ENCODE peak calls at places on chromosome 17, in six cellular contexts. U, B, M, K, X and O are unnamed samples.

GRCh38 chr17:57957886-57958285 is 2.7 kb upstream of the CUEDC1 start:
- DNase-seq in U (no peak), B (no peak), M (no peak), K (no peak), X (peak), O (no peak)

GRCh38 chr17:81995463-81996231 is 18.2 kb downstream of the ASPSCR1 start:
- DNase-seq in U (no peak), B (no peak), M (no peak), K (no peak), X (peak), O (peak)

GRCh38 chr17:13833921-13834320 is 232.2 kb upstream of the HS3ST3A1 start:
- DNase-seq in U (peak), B (no peak), M (no peak), K (no peak), X (no peak), O (no peak)

GRCh38 chr17:40958086-40958953 is 8.4 kb downstream of the KRT39 start:
- DNase-seq in U (no peak), B (no peak), M (peak), K (no peak), X (no peak), O (no peak)

GRCh38 chr17:58677204-58677880 is 14.5 kb downstream of the TEX14 start:
- DNase-seq in U (peak), B (no peak), M (no peak), K (peak), X (no peak), O (no peak)

GRCh38 chr17:68288375-68288774 is 2.6 kb downstream of the SLC16A6 start:
- DNase-seq in U (no peak), B (no peak), M (peak), K (peak), X (no peak), O (no peak)

GRCh38 chr17:78316867-78317816 is 42.7 kb downstream of the SOCS3 start:
- DNase-seq in U (peak), B (no peak), M (peak), K (peak), X (peak), O (peak)

GRCh38 chr17:58233547-58233946 is 4.8 kb upstream of the LPO start:
- DNase-seq in U (no peak), B (no peak), M (no peak), K (no peak), X (no peak), O (no peak)

GRCh38 chr17:33049781-33050414 is 58.3 kb downstream of the SPACA3 start:
- DNase-seq in U (peak), B (peak), M (peak), K (peak), X (peak), O (peak)

GRCh38 chr17:57919912-57920311 is 35.3 kb downstream of the CUEDC1 start:
- DNase-seq in U (no peak), B (no peak), M (no peak), K (no peak), X (no peak), O (no peak)

GRCh38 chr17:17032131-17032692 is 10.0 kb upstream of the MPRIP start:
- DNase-seq in U (peak), B (no peak), M (no peak), K (peak), X (no peak), O (no peak)

GRCh38 chr17:28948873-28949184 is 2.5 kb downstream of the PHF12 start:
- DNase-seq in U (peak), B (peak), M (no peak), K (no peak), X (no peak), O (peak)

GRCh38 chr17:39462644-39463375 is 1.5 kb downstream of the CDK12 start:
- DNase-seq in U (peak), B (no peak), M (no peak), K (peak), X (peak), O (no peak)

GRCh38 chr17:15133826-15134225 is 131.3 kb downstream of the PMP22 start:
- DNase-seq in U (no peak), B (no peak), M (no peak), K (no peak), X (no peak), O (no peak)

GRCh38 chr17:55677449-55677848 is 45.2 kb downstream of the TMEM100 start:
- DNase-seq in U (no peak), B (no peak), M (no peak), K (no peak), X (no peak), O (no peak)

GRCh38 chr17:73644145-73645049 is at the start of gene SDK2:
- DNase-seq in U (no peak), B (peak), M (peak), K (peak), X (peak), O (no peak)

GRCh38 chr17:36911007-36911406 is 26.3 kb upstream of the LHX1 start:
- DNase-seq in U (no peak), B (no peak), M (no peak), K (no peak), X (no peak), O (no peak)

GRCh38 chr17:66271512-66271911 is 30.9 kb upstream of the PRKCA start:
- DNase-seq in U (no peak), B (no peak), M (no peak), K (no peak), X (no peak), O (no peak)

GRCh38 chr17:42904110-42904469 is 3.5 kb downstream of the G6PC1 start:
- DNase-seq in U (no peak), B (no peak), M (no peak), K (no peak), X (no peak), O (no peak)

GRCh38 chr17:51638909-51639308 is 378.6 kb downstream of the UTP18 start:
- DNase-seq in U (no peak), B (no peak), M (no peak), K (no peak), X (no peak), O (no peak)

GRCh38 chr17:47860396-47860795 is 9.4 kb upstream of the SP6 start:
- DNase-seq in U (no peak), B (no peak), M (no peak), K (no peak), X (no peak), O (no peak)

GRCh38 chr17:27343972-27344607 is 50.2 kb downstream of the WSB1 start:
- DNase-seq in U (no peak), B (no peak), M (no peak), K (no peak), X (no peak), O (no peak)

GRCh38 chr17:31413871-31414589 is 22.6 kb downstream of the RAB11FIP4 start:
- DNase-seq in U (peak), B (peak), M (peak), K (peak), X (no peak), O (no peak)

GRCh38 chr17:45021607-45022287 is 29.7 kb downstream of the DCAKD start:
- DNase-seq in U (peak), B (peak), M (peak), K (peak), X (peak), O (peak)

GRCh38 chr17:13008461-13008860 is 9.4 kb downstream of the ELAC2 start:
- DNase-seq in U (no peak), B (no peak), M (no peak), K (no peak), X (no peak), O (no peak)

GRCh38 chr17:42403150-42403549 is 14.9 kb upstream of the STAT3 start:
- DNase-seq in U (no peak), B (no peak), M (no peak), K (no peak), X (peak), O (peak)

GRCh38 chr17:72142614-72143013 is 21.8 kb downstream of the SOX9 start:
- DNase-seq in U (no peak), B (no peak), M (no peak), K (no peak), X (no peak), O (peak)

GRCh38 chr17:72572604-72573491 is 452.0 kb downstream of the SOX9 start:
- DNase-seq in U (peak), B (no peak), M (no peak), K (peak), X (no peak), O (no peak)

GRCh38 chr17:83106036-83106577 is 26.7 kb downstream of the METRNL start:
- DNase-seq in U (no peak), B (no peak), M (no peak), K (no peak), X (no peak), O (no peak)

GRCh38 chr17:79002291-79002690 is 7.3 kb downstream of the CANT1 start:
- DNase-seq in U (no peak), B (no peak), M (no peak), K (no peak), X (no peak), O (no peak)

GRCh38 chr17:29295420-29295819 is 1.5 kb upstream of the NUFIP2 start:
- DNase-seq in U (no peak), B (no peak), M (no peak), K (no peak), X (no peak), O (no peak)

GRCh38 chr17:28874750-28875149 is 19.9 kb downstream of the ERAL1 start:
- DNase-seq in U (no peak), B (no peak), M (no peak), K (no peak), X (no peak), O (no peak)

DNA sequence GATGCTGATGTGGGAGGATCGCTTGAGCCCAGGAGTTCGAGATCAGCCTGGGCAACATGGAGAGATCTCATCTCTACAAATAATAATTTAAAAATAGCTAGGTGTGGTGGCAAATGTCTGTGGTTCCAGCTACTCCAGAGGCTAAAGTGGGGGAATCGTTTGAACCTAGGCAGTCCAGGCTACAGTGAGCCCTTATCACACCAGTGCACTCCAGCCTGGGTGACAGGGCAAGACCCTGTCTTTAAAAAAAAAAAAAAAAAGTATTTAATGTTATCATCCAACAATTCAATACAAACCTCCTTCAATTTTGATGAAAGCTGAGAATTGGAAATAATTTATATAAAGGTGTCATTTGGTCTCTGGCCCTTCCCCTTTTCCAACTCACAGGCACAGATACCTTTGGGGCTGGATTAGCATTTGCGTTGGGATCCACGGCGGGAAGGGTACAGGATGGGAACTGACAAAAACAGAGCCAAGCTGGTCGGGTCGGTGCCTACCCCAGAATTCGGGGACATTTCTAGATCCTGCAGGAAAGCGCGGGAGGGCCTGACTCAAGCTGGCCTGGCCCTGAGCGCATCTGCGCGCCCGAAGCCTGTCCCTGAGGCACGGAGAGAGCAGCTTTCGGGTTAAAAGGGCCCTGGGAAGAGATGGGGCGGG is 860 bp upstream of the DCAF7 start:
- DNase-seq in U (no peak), B (no peak), M (no peak), K (no peak), X (no peak), O (no peak)
- H3K4ac ChIP-seq in U (peak), B (no peak), M (peak), K (peak), X (peak), O (no peak)

DNA sequence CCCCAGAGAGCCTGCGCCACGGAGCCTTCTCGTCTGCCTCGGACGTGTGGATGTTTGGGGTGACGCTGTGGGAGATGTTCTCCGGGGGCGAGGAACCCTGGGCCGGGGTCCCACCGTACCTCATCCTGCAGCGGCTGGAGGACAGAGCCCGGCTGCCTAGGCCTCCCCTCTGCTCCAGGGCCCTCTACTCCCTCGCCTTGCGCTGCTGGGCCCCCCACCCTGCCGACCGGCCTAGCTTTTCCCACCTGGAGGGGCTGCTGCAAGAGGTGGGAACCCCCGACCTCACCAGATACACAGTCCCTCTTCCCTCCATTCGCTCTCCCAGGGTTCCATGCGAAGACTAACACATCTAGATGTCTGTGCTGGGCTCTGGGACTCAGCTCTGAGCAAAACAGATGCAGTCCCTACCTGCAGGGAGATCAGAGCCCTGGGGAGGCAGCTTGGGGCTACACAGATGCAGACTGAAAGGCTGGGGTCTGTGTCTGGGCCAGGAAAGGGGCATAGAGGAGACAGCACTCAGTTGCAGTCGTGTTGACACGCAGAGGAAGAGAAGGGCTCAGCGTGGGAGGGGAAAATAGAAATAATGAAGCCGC is 3.7 kb downstream of the TNK1 start:
- DNase-seq in U (no peak), B (no peak), M (no peak), K (no peak), X (no peak), O (no peak)
- H2AFZ ChIP-seq in U (peak), B (peak), M (no peak), K (no peak), X (no peak), O (no peak)

GRCh38 chr17:49021095-49021767 is 24.0 kb downstream of the IGF2BP1 start:
- DNase-seq in U (peak), B (no peak), M (no peak), K (peak), X (peak), O (peak)

GRCh38 chr17:49020609-49021008 is 23.4 kb downstream of the IGF2BP1 start:
- DNase-seq in U (no peak), B (no peak), M (no peak), K (no peak), X (no peak), O (no peak)

GRCh38 chr17:49024523-49024922 is 27.3 kb downstream of the IGF2BP1 start:
- DNase-seq in U (no peak), B (no peak), M (no peak), K (no peak), X (no peak), O (no peak)

GRCh38 chr17:49021768-49022103 is 24.6 kb downstream of the IGF2BP1 start:
- DNase-seq in U (no peak), B (no peak), M (no peak), K (no peak), X (peak), O (no peak)

GRCh38 chr17:49022391-49022941 is 25.3 kb downstream of the IGF2BP1 start:
- DNase-seq in U (peak), B (peak), M (no peak), K (no peak), X (peak), O (peak)
- H3K4ac ChIP-seq in U (peak), B (no peak), M (peak), K (no peak), X (peak), O (no peak)

DNA sequence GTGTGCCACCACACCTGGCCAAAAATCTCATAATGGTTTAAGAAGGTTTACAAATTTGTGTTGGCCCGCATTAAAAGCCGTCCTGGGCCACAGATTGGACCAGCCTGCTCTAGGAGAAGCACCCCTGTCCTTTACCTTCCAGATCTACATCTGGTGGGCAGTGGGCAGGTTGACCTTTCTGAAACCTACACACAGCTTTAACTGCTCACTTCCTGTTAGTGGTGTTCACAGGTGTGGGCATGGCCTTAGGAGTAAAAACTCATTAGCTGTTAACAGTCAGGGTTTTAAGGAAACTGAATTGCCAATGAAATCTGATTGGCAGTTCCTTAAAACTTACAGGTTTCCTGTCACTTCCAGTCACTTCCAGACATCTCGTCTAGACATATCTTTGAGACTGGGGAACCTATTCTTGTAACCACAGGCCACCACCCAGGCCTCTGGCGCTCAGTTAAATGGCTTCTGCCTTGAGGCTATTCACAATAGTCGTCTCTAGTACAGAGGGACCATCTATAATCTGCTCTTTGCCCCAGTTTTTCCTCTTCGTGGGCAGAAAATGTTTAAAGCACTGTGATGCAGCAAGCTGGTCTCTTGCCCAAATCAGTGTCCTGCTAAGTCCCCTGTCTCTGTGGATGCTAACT is 29.3 kb downstream of the GNGT2 start:
- DNase-seq in U (no peak), B (no peak), M (peak), K (no peak), X (no peak), O (no peak)
- H2AFZ ChIP-seq in U (no peak), B (no peak), M (no peak), K (no peak), X (no peak), O (no peak)

DNA sequence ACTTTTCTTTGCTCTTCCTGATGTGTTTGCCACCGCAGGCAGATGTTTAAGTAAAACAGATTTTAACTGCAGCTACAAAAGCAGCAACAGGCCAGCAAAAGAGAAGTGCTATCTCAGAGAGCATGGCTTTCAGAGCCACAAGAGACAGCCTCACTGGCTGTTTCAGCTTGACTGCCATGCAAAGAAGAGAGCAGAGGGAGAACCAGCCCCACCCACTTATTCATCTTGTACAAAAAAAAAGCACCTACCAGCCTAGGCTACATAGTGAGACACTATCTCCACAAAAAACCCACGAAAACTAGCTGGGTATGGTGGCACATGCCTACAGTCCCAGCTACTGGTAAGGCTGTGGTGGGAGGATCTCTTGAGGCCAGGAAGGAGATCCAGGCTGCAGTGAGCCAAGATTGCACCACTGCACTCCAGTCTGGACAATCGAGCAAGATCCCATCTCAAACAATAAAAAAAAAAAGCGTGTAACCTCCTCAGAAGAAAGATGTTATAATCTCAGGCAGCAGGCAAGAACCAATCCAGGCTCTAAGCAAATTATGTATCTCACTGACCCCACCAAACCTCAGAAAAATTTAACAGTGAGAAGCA is 30.0 kb downstream of the STH start:
- DNase-seq in U (no peak), B (no peak), M (no peak), K (no peak), X (no peak), O (no peak)
- H3K4ac ChIP-seq in U (no peak), B (no peak), M (no peak), K (no peak), X (no peak), O (no peak)

GRCh38 chr17:62300697-62301096 is 79.7 kb upstream of the EFCAB3 start:
- DNase-seq in U (no peak), B (no peak), M (no peak), K (no peak), X (no peak), O (no peak)
- H2AFZ ChIP-seq in U (no peak), B (no peak), M (no peak), K (no peak), X (no peak), O (no peak)

DNA sequence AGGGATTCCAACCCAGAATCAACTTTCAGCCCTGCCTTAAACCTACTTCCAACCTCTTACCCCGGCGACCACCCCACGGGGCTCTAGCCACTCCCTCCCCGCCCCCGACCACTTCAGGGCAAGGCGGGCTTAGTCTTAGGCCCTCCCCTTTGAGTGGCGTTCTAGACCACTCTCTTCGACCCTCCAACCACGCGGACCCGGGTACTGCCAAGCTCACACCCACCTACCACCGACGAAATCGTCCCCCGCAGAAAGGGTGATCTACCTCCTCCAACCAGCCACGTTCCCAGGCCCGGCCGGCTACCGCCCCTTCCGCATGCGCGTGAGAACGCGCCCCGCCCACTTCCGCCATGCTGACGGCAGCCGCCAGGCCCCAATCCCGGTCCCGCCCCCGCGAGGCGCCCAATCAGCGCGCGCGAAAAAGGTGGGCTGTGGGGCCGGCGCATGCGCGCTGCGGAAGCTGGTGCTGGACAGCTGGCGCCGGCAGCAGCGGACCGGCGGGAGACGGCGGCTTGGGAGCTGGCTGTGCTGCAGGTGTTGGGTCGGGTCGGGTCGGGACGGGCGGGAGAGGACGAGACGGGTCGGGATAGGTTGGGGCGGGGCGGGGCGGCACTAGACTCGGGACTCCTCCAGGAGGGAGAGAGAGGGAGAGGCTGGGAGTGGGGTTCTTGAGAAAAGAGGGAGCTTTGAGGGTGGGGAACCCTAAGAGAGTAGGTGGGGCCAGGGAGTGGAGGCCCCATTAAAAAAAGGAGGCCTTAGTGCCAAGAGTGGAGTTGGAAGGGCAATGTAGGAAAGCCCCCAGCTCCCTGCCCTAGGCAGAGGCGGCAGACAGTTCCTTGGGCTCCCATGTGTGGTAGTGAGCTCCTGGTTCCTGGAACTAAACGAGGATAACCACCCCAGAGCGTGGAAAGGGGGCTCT is at the start of gene NAT9:
- DNase-seq in U (peak), B (peak), M (peak), K (peak), X (peak), O (peak)
- H3K4ac ChIP-seq in U (peak), B (no peak), M (peak), K (no peak), X (peak), O (no peak)